ENCODE peak calls at places on chromosomes 7 and 10, in six cellular contexts. H is progenitor cell of endocrine pancreas, S is brain microvascular endothelial cell, C is OCI-LY7, T is HFFc6, N is bronchial epithelial cell. U is an unnamed sample.

GRCh38 chr7:142030294-142030693 is 34.6 kb downstream of the MGAM start:
- DNase-seq in S (no peak), T (no peak), C (no peak), N (peak), H (no peak), U (peak)

GRCh38 chr7:121140790-121141189 is 152.3 kb downstream of the CPED1 start:
- DNase-seq in H (no peak), C (peak), T (no peak), N (no peak), S (no peak), U (no peak)

GRCh38 chr10:1175956-1176565 is 119.9 kb downstream of the WDR37 start:
- DNase-seq in T (no peak), N (no peak), S (no peak), C (no peak), H (no peak), U (no peak)

GRCh38 chr10:109721401-109722028 is 201.8 kb downstream of the XPNPEP1 start:
- DNase-seq in N (no peak), H (no peak), C (no peak), S (no peak), T (peak), U (no peak)

GRCh38 chr7:36281945-36282727 is 107.5 kb upstream of the ANLN start:
- DNase-seq in S (peak), T (no peak), C (no peak), N (peak), H (no peak), U (no peak)

GRCh38 chr7:103605640-103606039 is 159.6 kb upstream of the SLC26A5 start:
- DNase-seq in T (no peak), S (no peak), N (no peak), H (no peak), C (no peak), U (no peak)

GRCh38 chr7:44307301-44307900 is 18.0 kb downstream of the CAMK2B start:
- DNase-seq in T (peak), C (peak), N (peak), S (peak), H (no peak), U (peak)

GRCh38 chr7:63887031-63887430 is 111.6 kb upstream of the ZNF722 start:
- DNase-seq in S (no peak), H (no peak), T (no peak), N (no peak), C (no peak), U (no peak)

GRCh38 chr7:48741545-48741944 is 182.8 kb upstream of the CDC14C start:
- DNase-seq in N (no peak), H (no peak), T (no peak), C (no peak), S (no peak), U (no peak)

GRCh38 chr7:126501617-126502016 is 751.1 kb downstream of the GRM8 start:
- DNase-seq in T (no peak), N (peak), S (no peak), H (no peak), C (no peak), U (no peak)

GRCh38 chr7:24361001-24361400 is 77.0 kb downstream of the NPY start:
- DNase-seq in S (no peak), T (no peak), H (no peak), C (no peak), N (no peak), U (no peak)

GRCh38 chr7:158344706-158345300 is 242.8 kb downstream of the PTPRN2 start:
- DNase-seq in H (no peak), T (no peak), S (no peak), N (no peak), C (no peak), U (no peak)

GRCh38 chr7:138126928-138127327 is 50.7 kb downstream of the AKR1D1 start:
- DNase-seq in S (no peak), H (no peak), T (no peak), C (no peak), N (no peak), U (no peak)

GRCh38 chr10:4141471-4141870 is 356.5 kb upstream of the KLF6 start:
- DNase-seq in C (no peak), N (peak), S (peak), H (no peak), T (no peak), U (peak)

GRCh38 chr10:1633783-1634182 is 103.5 kb downstream of the ADARB2 start:
- DNase-seq in N (no peak), S (no peak), C (no peak), T (no peak), H (no peak), U (no peak)

GRCh38 chr7:151637781-151638261 is 118.1 kb upstream of the RHEB start:
- DNase-seq in C (no peak), T (no peak), S (peak), N (no peak), H (no peak), U (peak)

GRCh38 chr7:150965273-150965830 is 12.8 kb downstream of the KCNH2 start:
- DNase-seq in C (no peak), H (no peak), N (peak), T (no peak), S (no peak), U (no peak)

GRCh38 chr7:2567663-2568238 is 9.0 kb downstream of the IQCE start:
- DNase-seq in H (no peak), S (peak), C (peak), T (peak), N (peak), U (no peak)

GRCh38 chr10:122847782-122848604 is 2.3 kb upstream of the CUZD1 start:
- DNase-seq in T (no peak), H (no peak), S (no peak), N (no peak), C (peak), U (peak)

GRCh38 chr10:97573021-97573420 is 442 bp downstream of the ANKRD2 start:
- DNase-seq in S (peak), H (no peak), C (no peak), T (no peak), N (no peak), U (no peak)

GRCh38 chr7:10122573-10123100 is 851.0 kb upstream of the PHF14 start:
- DNase-seq in C (no peak), N (no peak), S (no peak), T (no peak), H (no peak), U (peak)

GRCh38 chr10:69636626-69637550 is 6.8 kb downstream of the FAM241B start:
- DNase-seq in N (peak), C (peak), S (no peak), T (peak), H (no peak), U (no peak)

GRCh38 chr7:80093349-80093748 is 41.3 kb upstream of the GNAI1 start:
- DNase-seq in H (no peak), N (no peak), C (no peak), T (no peak), S (no peak), U (no peak)

GRCh38 chr10:86698207-86698940 is 30.1 kb downstream of the LDB3 start:
- DNase-seq in T (no peak), C (no peak), H (no peak), S (no peak), N (no peak), U (no peak)
- TF ChIP-seq CTCF in T (peak), C (no peak), H (peak), S (peak), N (no peak), U (no peak)

GRCh38 chr7:73937014-73937413 is 76.1 kb downstream of the TMEM270 start:
- DNase-seq in C (no peak), S (no peak), T (no peak), N (no peak), H (no peak), U (peak)
- TF ChIP-seq CTCF in C (no peak), S (no peak), T (no peak), N (no peak), H (no peak), U (no peak)

GRCh38 chr10:61939575-61940301 is 38.2 kb downstream of the ARID5B start:
- DNase-seq in N (peak), H (no peak), C (no peak), T (peak), S (peak), U (peak)

GRCh38 chr10:61944445-61945123 is 43.1 kb downstream of the ARID5B start:
- DNase-seq in H (no peak), T (no peak), C (no peak), N (no peak), S (no peak), U (no peak)

GRCh38 chr10:61941202-61941651 is 39.7 kb downstream of the ARID5B start:
- DNase-seq in C (peak), T (no peak), N (no peak), S (no peak), H (no peak), U (no peak)

GRCh38 chr10:61942997-61943457 is 41.5 kb downstream of the ARID5B start:
- DNase-seq in T (peak), H (no peak), S (peak), C (no peak), N (peak), U (peak)

GRCh38 chr10:61943699-61944444 is 42.4 kb downstream of the ARID5B start:
- DNase-seq in C (peak), T (peak), S (peak), N (peak), H (no peak), U (peak)
- TF ChIP-seq CTCF in C (peak), T (peak), S (no peak), N (no peak), H (no peak), U (no peak)

GRCh38 chr7:127504715-127505114 is 80.7 kb downstream of the GCC1 start:
- DNase-seq in S (no peak), C (peak), T (no peak), N (peak), H (no peak), U (no peak)
- TF ChIP-seq CTCF in S (peak), C (peak), T (peak), N (peak), H (peak), U (peak)

GRCh38 chr10:23081891-23082290 is 13.5 kb upstream of the MSRB2 start:
- DNase-seq in T (no peak), S (no peak), C (no peak), H (no peak), N (no peak), U (peak)
- TF ChIP-seq CTCF in T (peak), S (peak), C (peak), H (peak), N (peak), U (peak)